ENCODE peak calls at places on chromosomes 5 and 9, in six cellular contexts. H, O, R, I, G and X are unnamed samples.

GRCh38 chr9:88583901-88584596 is 49.1 kb downstream of the NXNL2 start:
- DNase-seq in G (no peak), I (no peak), O (peak; percentile 45), R (no peak), H (peak; percentile 75), X (no peak)

GRCh38 chr9:122900791-122901190 is 4.4 kb downstream of the RC3H2 start:
- DNase-seq in R (no peak), I (no peak), H (peak; percentile 47), O (no peak), G (no peak), X (no peak)

GRCh38 chr9:127949827-127950512 is 12.3 kb upstream of the DPM2 start:
- DNase-seq in G (no peak), O (no peak), I (no peak), H (no peak), R (no peak), X (no peak)

GRCh38 chr9:38066167-38066906 is 2.7 kb downstream of the SHB start:
- DNase-seq in R (no peak), H (no peak), G (no peak), O (peak; percentile 48), I (no peak), X (no peak)

GRCh38 chr9:115548826-115549225 is 430.9 kb upstream of the TNC start:
- DNase-seq in R (no peak), G (no peak), H (peak; percentile 42), I (no peak), O (no peak), X (no peak)

GRCh38 chr9:98811051-98811650 is 3.7 kb downstream of the GALNT12 start:
- DNase-seq in H (peak; percentile 98), O (no peak), R (no peak), I (no peak), G (no peak), X (no peak)

GRCh38 chr5:125550237-125550636 is 803.8 kb upstream of the ZNF608 start:
- DNase-seq in R (no peak), O (no peak), I (no peak), H (peak; percentile 87), G (no peak), X (no peak)

GRCh38 chr5:110441035-110441434 is 285.4 kb downstream of the TMEM232 start:
- DNase-seq in G (no peak), H (peak; percentile 52), I (no peak), O (peak; percentile 66), R (peak; percentile 28), X (no peak)

GRCh38 chr9:123355761-123356520 is at the start of gene CRB2:
- DNase-seq in G (no peak), I (no peak), H (no peak), O (peak; percentile 91), R (peak; percentile 64), X (no peak)

GRCh38 chr9:129750010-129750409 is 2.8 kb downstream of the PTGES start:
- DNase-seq in O (no peak), I (no peak), H (peak; percentile 84), G (no peak), R (no peak), X (no peak)

GRCh38 chr5:94113-94892 is 2.3 kb downstream of the PLEKHG4B start:
- DNase-seq in G (no peak), I (no peak), H (no peak), R (no peak), O (no peak), X (no peak)

GRCh38 chr5:143274952-143275351 is 128.5 kb downstream of the NR3C1 start:
- DNase-seq in G (no peak), O (no peak), I (no peak), R (no peak), H (no peak), X (no peak)

GRCh38 chr5:76918539-76918938 is 34.3 kb upstream of the CRHBP start:
- DNase-seq in O (no peak), R (no peak), I (no peak), G (no peak), H (no peak), X (no peak)

GRCh38 chr9:81317223-81317622 is 372.1 kb downstream of the TLE1 start:
- DNase-seq in G (no peak), R (no peak), I (no peak), O (no peak), H (no peak), X (no peak)

GRCh38 chr5:132375957-132376356 is 6.4 kb downstream of the SLC22A5 start:
- DNase-seq in I (no peak), G (no peak), R (no peak), O (no peak), H (no peak), X (no peak)

GRCh38 chr9:22232971-22233370 is 213.7 kb upstream of the DMRTA1 start:
- DNase-seq in H (no peak), R (no peak), I (no peak), G (no peak), O (no peak), X (no peak)

GRCh38 chr5:56330806-56331205 is 97.7 kb upstream of the ANKRD55 start:
- DNase-seq in H (no peak), R (no peak), I (no peak), O (no peak), G (no peak), X (no peak)

GRCh38 chr5:102811962-102812361 is 56.9 kb downstream of the PAM start:
- DNase-seq in R (no peak), G (no peak), I (no peak), H (peak; percentile 87), O (no peak), X (no peak)

GRCh38 chr9:134384811-134385479 is 58.7 kb downstream of the RXRA start:
- DNase-seq in H (no peak), G (no peak), O (peak; percentile 62), R (no peak), I (no peak), X (no peak)
- TF ChIP-seq CTCF in H (no peak), G (no peak), O (no peak), R (no peak), I (no peak), X (no peak)

GRCh38 chr5:97141539-97141938 is 872 bp downstream of the LIX1 start:
- DNase-seq in O (no peak), G (no peak), H (no peak), R (no peak), I (no peak), X (no peak)

GRCh38 chr5:97141031-97141430 is 1.4 kb downstream of the LIX1 start:
- DNase-seq in I (no peak), R (no peak), G (no peak), H (no peak), O (peak; percentile 53), X (no peak)

GRCh38 chr5:97143715-97144114 is 1.3 kb upstream of the LIX1 start:
- DNase-seq in I (no peak), R (no peak), G (no peak), H (no peak), O (no peak), X (no peak)

GRCh38 chr5:97142521-97143254 is at the start of gene LIX1:
- DNase-seq in R (peak; percentile 59), I (no peak), G (no peak), O (peak; percentile 97), H (peak; percentile 50), X (no peak)
- TF ChIP-seq CTCF in R (no peak), I (peak; percentile 27), G (peak; percentile 27), O (peak; percentile 74), H (peak; percentile 68), X (peak; percentile 69)

GRCh38 chr5:101590384-101590783 is 687.3 kb upstream of the ST8SIA4 start:
- DNase-seq in H (peak; percentile 14), R (peak; percentile 21), I (no peak), O (peak; percentile 23), G (no peak), X (no peak)
- TF ChIP-seq CTCF in H (peak; percentile 60), R (peak; percentile 46), I (peak; percentile 10), O (peak; percentile 51), G (no peak), X (peak; percentile 39)

GRCh38 chr5:167573274-167574127 is 717.9 kb upstream of the WWC1 start:
- DNase-seq in G (no peak), O (peak; percentile 91), H (peak; percentile 46), I (no peak), R (peak; percentile 67), X (no peak)
- TF ChIP-seq CTCF in G (no peak), O (no peak), H (no peak), I (no peak), R (no peak), X (no peak)

DNA sequence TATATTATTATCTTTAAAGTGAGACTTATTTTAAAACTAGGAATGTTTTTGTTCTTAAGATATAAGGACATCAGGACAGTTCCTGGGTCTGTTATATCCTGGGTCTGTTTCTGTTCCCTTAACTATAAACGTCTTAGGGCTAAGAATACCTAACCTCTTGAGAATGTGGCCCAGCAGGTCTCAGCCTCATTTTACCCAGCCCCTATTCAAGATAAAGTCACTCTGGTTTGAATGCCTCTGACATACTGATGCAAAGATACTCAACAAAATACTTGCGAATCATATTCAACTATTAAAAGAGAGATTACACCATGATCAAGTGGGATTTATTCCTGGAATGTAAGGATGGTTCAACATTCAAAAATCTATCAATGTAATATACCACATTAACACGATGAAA is 51.0 kb downstream of the STK10 start:
- DNase-seq in I (no peak), R (no peak), G (no peak), O (no peak), H (no peak), X (no peak)
- TF ChIP-seq CTCF in I (no peak), R (no peak), G (no peak), O (no peak), H (no peak), X (no peak)

GRCh38 chr5:174827521-174827920 is 103.1 kb downstream of the MSX2 start:
- DNase-seq in I (no peak), O (no peak), R (no peak), H (peak; percentile 60), G (no peak), X (no peak)
- TF ChIP-seq CTCF in I (no peak), O (no peak), R (no peak), H (no peak), G (no peak), X (no peak)

DNA sequence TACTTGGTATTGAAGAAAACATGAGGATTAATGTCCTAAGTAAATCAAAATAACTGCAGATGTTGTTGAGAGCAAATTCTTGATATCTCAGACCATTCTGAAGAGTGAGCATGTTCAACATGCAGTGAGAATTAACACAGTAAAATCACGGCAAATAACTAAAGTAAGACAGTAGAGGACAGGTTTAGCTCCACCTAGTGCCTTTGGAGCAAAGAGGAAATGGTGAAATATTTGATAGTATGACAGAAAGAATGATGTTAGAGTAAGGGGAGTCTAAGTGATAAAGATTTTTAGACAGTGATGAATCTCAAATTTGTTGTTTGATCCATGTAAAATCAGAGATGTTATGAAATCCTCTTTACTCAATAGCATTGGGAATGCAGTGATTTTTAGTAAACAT is 424.2 kb downstream of the TMEM161B start:
- DNase-seq in G (no peak), I (no peak), R (no peak), H (no peak), O (no peak), X (no peak)
- TF ChIP-seq CTCF in G (no peak), I (no peak), R (no peak), H (no peak), O (no peak), X (no peak)

DNA sequence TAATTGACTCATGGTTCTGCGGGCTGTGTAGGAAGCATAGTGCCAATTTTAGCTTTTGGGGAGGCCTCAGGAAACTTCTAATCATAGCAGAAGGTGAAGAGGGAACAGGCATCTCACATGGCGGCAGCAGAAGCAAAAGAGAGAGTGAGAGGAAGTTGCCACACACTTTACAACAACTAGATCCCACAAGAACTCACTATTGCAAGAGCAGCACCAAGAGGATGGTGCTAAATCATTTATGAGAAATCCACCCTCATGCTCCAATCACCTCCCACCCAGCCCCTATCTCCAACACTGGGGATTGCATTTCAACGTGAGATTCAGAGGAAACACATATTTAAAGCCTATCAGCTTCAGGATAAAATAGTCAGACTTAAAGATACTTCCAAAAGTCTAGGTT is 36.1 kb upstream of the LPAR1 start:
- DNase-seq in I (no peak), O (no peak), R (no peak), H (no peak), G (no peak), X (no peak)
- TF ChIP-seq CTCF in I (no peak), O (no peak), R (no peak), H (peak; percentile 2), G (no peak), X (no peak)